ENCODE peak calls at places on chromosomes 13 and 19, in five cellular contexts. One of them, this sample, is unnamed.

GRCh38 chr13:31545616-31546015 is 193.7 kb upstream of the RXFP2 start:
- DNase-seq in mucosa of descending colon: no peak
- DNase-seq in left ventricle myocardium inferior: no peak
- DNase-seq in neural progenitor cell: no peak
- DNase-seq in CD8-positive, alpha-beta T cell: no peak
- DNase-seq in this sample: peak

GRCh38 chr19:8355631-8356402 is 8.1 kb upstream of the ANGPTL4 start:
- DNase-seq in CD8-positive, alpha-beta T cell: no peak
- DNase-seq in neural progenitor cell: no peak
- DNase-seq in left ventricle myocardium inferior: no peak
- DNase-seq in mucosa of descending colon: no peak
- DNase-seq in this sample: peak

GRCh38 chr13:33347866-33348265 is 62.3 kb upstream of the STARD13 start:
- DNase-seq in mucosa of descending colon: no peak
- DNase-seq in neural progenitor cell: no peak
- DNase-seq in CD8-positive, alpha-beta T cell: no peak
- DNase-seq in left ventricle myocardium inferior: no peak
- DNase-seq in this sample: no peak

GRCh38 chr13:29532136-29532535 is 63.4 kb downstream of the SLC7A1 start:
- DNase-seq in left ventricle myocardium inferior: no peak
- DNase-seq in neural progenitor cell: no peak
- DNase-seq in mucosa of descending colon: no peak
- DNase-seq in CD8-positive, alpha-beta T cell: no peak
- DNase-seq in this sample: no peak

GRCh38 chr19:6264803-6265202 is 15.0 kb downstream of the MLLT1 start:
- DNase-seq in neural progenitor cell: no peak
- DNase-seq in left ventricle myocardium inferior: no peak
- DNase-seq in mucosa of descending colon: no peak
- DNase-seq in CD8-positive, alpha-beta T cell: no peak
- DNase-seq in this sample: no peak

GRCh38 chr19:51365211-51366049 is 758 bp downstream of the ETFB start:
- DNase-seq in mucosa of descending colon: peak
- DNase-seq in CD8-positive, alpha-beta T cell: no peak
- DNase-seq in left ventricle myocardium inferior: no peak
- DNase-seq in neural progenitor cell: no peak
- DNase-seq in this sample: peak

GRCh38 chr19:12085074-12085818 is 20.7 kb downstream of the ZNF844 start:
- DNase-seq in CD8-positive, alpha-beta T cell: no peak
- DNase-seq in left ventricle myocardium inferior: no peak
- DNase-seq in mucosa of descending colon: no peak
- DNase-seq in neural progenitor cell: no peak
- DNase-seq in this sample: no peak

GRCh38 chr13:114111577-114111976 is 20.8 kb downstream of the RASA3 start:
- DNase-seq in neural progenitor cell: no peak
- DNase-seq in CD8-positive, alpha-beta T cell: no peak
- DNase-seq in mucosa of descending colon: no peak
- DNase-seq in left ventricle myocardium inferior: no peak
- DNase-seq in this sample: peak

GRCh38 chr13:72180253-72180952 is 313.4 kb upstream of the DACH1 start:
- DNase-seq in CD8-positive, alpha-beta T cell: no peak
- DNase-seq in left ventricle myocardium inferior: no peak
- DNase-seq in mucosa of descending colon: no peak
- DNase-seq in neural progenitor cell: peak
- DNase-seq in this sample: no peak

GRCh38 chr19:58381460-58382220 is 810 bp upstream of the ZNF837 start:
- DNase-seq in left ventricle myocardium inferior: no peak
- DNase-seq in CD8-positive, alpha-beta T cell: no peak
- DNase-seq in neural progenitor cell: no peak
- DNase-seq in mucosa of descending colon: peak
- DNase-seq in this sample: no peak

DNA sequence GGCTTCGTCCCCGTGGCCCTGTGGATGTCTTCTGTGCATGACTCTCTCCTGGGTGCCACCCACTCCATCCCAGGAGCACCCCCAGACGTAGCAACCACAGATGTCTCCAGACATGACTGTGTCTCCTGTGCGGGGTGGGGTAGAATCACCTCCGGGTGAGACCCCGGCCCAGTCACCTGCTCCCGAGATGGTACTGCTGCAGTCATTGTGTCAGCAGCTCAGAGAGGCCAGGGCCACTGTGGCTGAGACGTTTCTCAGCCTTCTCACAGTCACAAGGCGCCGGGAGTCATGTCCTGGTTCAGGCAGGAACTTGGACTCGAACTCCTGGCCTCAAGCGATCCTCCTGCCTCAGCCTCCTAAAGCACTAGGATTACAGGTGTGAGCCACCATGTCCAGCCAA is 16.6 kb downstream of the NCLN start:
- DNase-seq in left ventricle myocardium inferior: no peak
- DNase-seq in neural progenitor cell: no peak
- DNase-seq in CD8-positive, alpha-beta T cell: no peak
- DNase-seq in mucosa of descending colon: no peak
- DNase-seq in this sample: no peak
- H3K4me3 ChIP-seq in left ventricle myocardium inferior: no peak
- H3K4me3 ChIP-seq in neural progenitor cell: no peak
- H3K4me3 ChIP-seq in CD8-positive, alpha-beta T cell: no peak
- H3K4me3 ChIP-seq in mucosa of descending colon: no peak
- H3K4me3 ChIP-seq in this sample: no peak

GRCh38 chr13:36214163-36214921 is at the start of gene SOHLH2:
- DNase-seq in CD8-positive, alpha-beta T cell: no peak
- DNase-seq in neural progenitor cell: no peak
- DNase-seq in mucosa of descending colon: no peak
- DNase-seq in left ventricle myocardium inferior: no peak
- DNase-seq in this sample: no peak
- TF ChIP-seq CTCF in CD8-positive, alpha-beta T cell: no peak
- TF ChIP-seq CTCF in neural progenitor cell: no peak
- TF ChIP-seq CTCF in mucosa of descending colon: no peak
- TF ChIP-seq CTCF in left ventricle myocardium inferior: no peak
- TF ChIP-seq CTCF in this sample: no peak

GRCh38 chr19:14472202-14472961 is 2.8 kb downstream of the PTGER1 start:
- DNase-seq in mucosa of descending colon: peak
- DNase-seq in left ventricle myocardium inferior: peak
- DNase-seq in CD8-positive, alpha-beta T cell: peak
- DNase-seq in neural progenitor cell: peak
- DNase-seq in this sample: peak
- H3K4me3 ChIP-seq in mucosa of descending colon: no peak
- H3K4me3 ChIP-seq in left ventricle myocardium inferior: peak
- H3K4me3 ChIP-seq in CD8-positive, alpha-beta T cell: peak
- H3K4me3 ChIP-seq in neural progenitor cell: peak
- H3K4me3 ChIP-seq in this sample: no peak

GRCh38 chr19:45687599-45687998 is 4.2 kb downstream of the SNRPD2 start:
- DNase-seq in mucosa of descending colon: no peak
- DNase-seq in left ventricle myocardium inferior: no peak
- DNase-seq in CD8-positive, alpha-beta T cell: no peak
- DNase-seq in neural progenitor cell: no peak
- DNase-seq in this sample: no peak

GRCh38 chr19:45693168-45693788 is 812 bp downstream of the QPCTL start:
- DNase-seq in neural progenitor cell: peak
- DNase-seq in CD8-positive, alpha-beta T cell: peak
- DNase-seq in left ventricle myocardium inferior: peak
- DNase-seq in mucosa of descending colon: peak
- DNase-seq in this sample: peak

GRCh38 chr19:45692187-45693111 is at the start of gene QPCTL:
- DNase-seq in mucosa of descending colon: peak
- DNase-seq in CD8-positive, alpha-beta T cell: peak
- DNase-seq in left ventricle myocardium inferior: peak
- DNase-seq in neural progenitor cell: peak
- DNase-seq in this sample: peak

DNA sequence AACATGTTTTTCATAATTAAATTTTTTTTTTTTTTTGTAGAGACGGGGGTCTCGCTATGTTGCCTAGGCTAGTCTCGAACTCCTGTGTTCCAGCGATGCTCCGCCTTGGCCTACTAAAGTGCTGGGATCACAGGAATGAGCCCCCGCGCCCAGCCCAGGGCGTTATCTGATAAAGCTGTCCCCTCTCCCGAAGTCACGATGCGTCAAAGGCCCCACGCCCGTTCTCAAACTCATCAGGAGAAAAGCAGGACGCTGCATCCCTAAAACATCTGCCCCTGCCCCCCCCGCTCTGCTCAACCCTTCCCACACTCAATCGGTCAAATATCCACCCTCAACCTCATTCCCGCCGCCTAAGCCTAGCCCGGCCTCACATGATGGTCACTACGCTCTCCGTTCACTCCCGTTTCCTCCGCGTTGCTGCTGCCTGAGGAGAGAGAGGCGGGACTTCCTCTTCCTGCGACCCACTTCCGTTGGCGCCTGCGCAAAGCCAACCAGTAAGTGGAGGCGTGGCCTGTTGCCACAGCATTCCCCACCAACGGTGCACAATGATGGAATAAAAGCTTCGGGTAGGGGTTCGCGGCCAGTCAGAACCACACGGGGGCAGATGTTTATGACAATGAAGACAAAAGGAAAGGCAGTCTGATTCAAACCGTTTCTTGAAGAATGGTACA is at the start of gene SNRPD2:
- DNase-seq in left ventricle myocardium inferior: peak
- DNase-seq in CD8-positive, alpha-beta T cell: peak
- DNase-seq in mucosa of descending colon: peak
- DNase-seq in neural progenitor cell: peak
- DNase-seq in this sample: peak
- TF ChIP-seq CTCF in left ventricle myocardium inferior: no peak
- TF ChIP-seq CTCF in CD8-positive, alpha-beta T cell: no peak
- TF ChIP-seq CTCF in mucosa of descending colon: peak
- TF ChIP-seq CTCF in neural progenitor cell: no peak
- TF ChIP-seq CTCF in this sample: no peak

DNA sequence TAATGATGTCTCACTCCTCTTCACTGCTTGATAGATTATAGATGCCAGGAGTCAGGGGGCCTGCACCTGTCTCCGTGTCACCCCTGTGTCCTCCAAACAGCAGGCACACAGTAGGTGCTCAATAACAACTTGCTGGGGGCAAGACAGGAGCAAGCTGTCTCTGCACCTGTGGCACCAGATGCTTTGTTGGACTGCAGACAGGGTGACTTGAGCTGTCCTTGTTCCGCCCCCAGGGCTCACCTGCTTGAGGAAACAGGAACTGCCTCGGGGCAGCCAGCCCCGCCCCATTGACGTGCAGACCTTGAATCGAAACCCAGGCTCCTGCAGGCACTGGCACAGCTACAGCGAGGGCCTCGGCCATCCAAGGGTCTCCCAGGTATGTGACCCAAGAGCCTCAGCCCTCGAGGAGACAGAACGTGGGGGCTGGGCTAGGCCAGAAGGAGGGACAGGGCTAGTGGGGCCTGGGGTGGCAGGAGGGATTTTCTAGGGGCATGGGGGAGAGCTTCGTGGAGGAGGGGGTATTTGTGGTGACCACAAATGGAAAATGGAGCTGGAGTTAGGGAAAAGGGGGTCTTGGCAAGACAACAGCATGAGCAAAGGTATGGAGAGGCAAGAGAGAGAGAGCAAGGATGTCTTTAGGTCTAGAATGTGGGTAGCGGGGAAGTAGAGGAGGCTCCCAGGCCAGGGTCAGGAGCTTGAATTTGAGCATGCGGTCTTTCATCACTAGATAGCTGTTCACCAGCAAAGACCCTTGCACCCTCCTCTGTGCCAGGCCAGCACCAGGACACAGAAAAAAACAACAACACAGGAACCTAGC is at the start of gene HSH2D:
- DNase-seq in CD8-positive, alpha-beta T cell: peak
- DNase-seq in neural progenitor cell: no peak
- DNase-seq in mucosa of descending colon: peak
- DNase-seq in left ventricle myocardium inferior: peak
- DNase-seq in this sample: no peak
- H3K4me3 ChIP-seq in CD8-positive, alpha-beta T cell: peak
- H3K4me3 ChIP-seq in neural progenitor cell: no peak
- H3K4me3 ChIP-seq in mucosa of descending colon: peak
- H3K4me3 ChIP-seq in left ventricle myocardium inferior: no peak
- H3K4me3 ChIP-seq in this sample: no peak

GRCh38 chr19:1220452-1221037 is 15.0 kb downstream of the STK11 start:
- DNase-seq in CD8-positive, alpha-beta T cell: no peak
- DNase-seq in neural progenitor cell: no peak
- DNase-seq in left ventricle myocardium inferior: no peak
- DNase-seq in mucosa of descending colon: no peak
- DNase-seq in this sample: no peak
- TF ChIP-seq CTCF in CD8-positive, alpha-beta T cell: no peak
- TF ChIP-seq CTCF in neural progenitor cell: no peak
- TF ChIP-seq CTCF in left ventricle myocardium inferior: no peak
- TF ChIP-seq CTCF in mucosa of descending colon: no peak
- TF ChIP-seq CTCF in this sample: peak

GRCh38 chr13:43431279-43431678 is 355.5 kb downstream of the ENOX1 start:
- DNase-seq in CD8-positive, alpha-beta T cell: no peak
- DNase-seq in mucosa of descending colon: no peak
- DNase-seq in neural progenitor cell: no peak
- DNase-seq in left ventricle myocardium inferior: no peak
- DNase-seq in this sample: peak
- H3K4me3 ChIP-seq in CD8-positive, alpha-beta T cell: no peak
- H3K4me3 ChIP-seq in mucosa of descending colon: no peak
- H3K4me3 ChIP-seq in neural progenitor cell: no peak
- H3K4me3 ChIP-seq in left ventricle myocardium inferior: no peak
- H3K4me3 ChIP-seq in this sample: no peak

DNA sequence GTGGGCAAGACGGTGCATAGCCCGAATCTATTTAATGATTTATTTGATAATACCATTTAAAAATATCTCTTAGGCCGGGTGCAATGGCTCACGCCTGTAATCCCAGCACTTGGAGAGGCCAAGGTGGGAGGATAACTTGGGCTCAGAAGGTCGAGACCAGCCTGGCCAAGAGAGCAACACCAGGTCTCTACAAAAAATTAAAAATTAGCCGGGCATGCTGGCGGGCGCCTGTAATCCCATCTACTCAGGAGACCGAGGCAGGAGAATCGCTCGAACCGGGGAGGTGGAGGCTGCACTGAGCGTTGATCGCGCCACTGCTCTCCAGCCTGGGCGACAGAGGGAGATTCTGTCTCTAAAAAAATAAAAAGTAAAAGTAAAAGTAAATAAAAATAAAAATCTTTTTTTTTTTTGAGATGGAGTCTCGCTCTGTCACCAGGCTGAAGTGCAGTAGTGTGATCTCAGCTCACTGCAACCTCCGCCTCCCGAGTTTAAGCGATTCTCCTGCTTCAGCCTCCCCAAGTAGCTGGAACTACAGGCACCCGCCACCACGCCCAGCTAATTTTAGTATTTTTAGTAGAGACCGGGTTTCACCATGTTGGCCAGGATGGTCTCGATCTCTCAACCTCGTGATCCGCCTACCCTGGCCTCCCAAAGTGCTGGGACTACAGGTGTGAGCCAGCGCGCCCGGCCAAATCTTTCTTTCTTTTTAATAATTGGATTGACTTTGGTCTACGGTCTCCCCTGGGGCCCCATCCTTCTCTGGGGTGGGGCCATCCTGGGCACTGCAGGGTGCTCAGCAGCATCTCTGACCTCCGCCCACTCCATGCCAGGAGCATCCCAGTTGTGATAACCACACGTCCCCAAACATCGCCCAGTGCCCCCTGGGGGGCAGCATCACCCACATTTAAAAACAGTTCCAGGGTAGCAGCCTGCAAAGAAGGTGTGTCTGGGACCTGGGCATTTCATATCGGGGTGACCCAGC is 90.7 kb downstream of the GNG7 start:
- DNase-seq in CD8-positive, alpha-beta T cell: no peak
- DNase-seq in neural progenitor cell: no peak
- DNase-seq in mucosa of descending colon: no peak
- DNase-seq in left ventricle myocardium inferior: peak
- DNase-seq in this sample: no peak
- TF ChIP-seq CTCF in CD8-positive, alpha-beta T cell: peak
- TF ChIP-seq CTCF in neural progenitor cell: no peak
- TF ChIP-seq CTCF in mucosa of descending colon: no peak
- TF ChIP-seq CTCF in left ventricle myocardium inferior: no peak
- TF ChIP-seq CTCF in this sample: no peak

This sample was measured in fibroblast of mammary gland.